ENCODE peak calls at places on chromosomes 12 and 14, in nine cellular contexts. B, Z, T, O, U, V, I, Y and A are unnamed samples.

GRCh38 chr12:25675808-25676207 is 122.7 kb upstream of the LMNTD1 start:
- DNase-seq in T (no peak), Y (peak), B (peak), V (no peak), U (no peak), O (no peak), Z (no peak), I (no peak), A (no peak)

GRCh38 chr12:20212658-20213387 is 155.5 kb upstream of the PDE3A start:
- DNase-seq in V (no peak), T (peak), Z (no peak), I (peak), O (no peak), U (no peak), B (peak), Y (peak), A (peak)

GRCh38 chr12:113186666-113187325 is 1.3 kb downstream of the RITA1 start:
- DNase-seq in U (no peak), V (no peak), B (no peak), Y (no peak), I (no peak), T (no peak), Z (no peak), O (no peak), A (no peak)

GRCh38 chr12:15897433-15897832 is 13.7 kb upstream of the DERA start:
- DNase-seq in I (no peak), O (no peak), U (no peak), Y (no peak), T (no peak), Z (no peak), V (no peak), B (no peak), A (no peak)

GRCh38 chr14:100988411-100988900 is 84.9 kb upstream of the RTL1 start:
- DNase-seq in O (no peak), I (no peak), B (peak), U (no peak), T (no peak), Z (no peak), V (no peak), Y (no peak), A (no peak)

GRCh38 chr12:92915365-92915764 is 13.7 kb downstream of the EEA1 start:
- DNase-seq in Z (no peak), I (no peak), U (no peak), B (no peak), T (no peak), Y (no peak), V (no peak), O (no peak), A (no peak)

GRCh38 chr12:116794725-116795124 is 56.6 kb downstream of the RNFT2 start:
- DNase-seq in I (no peak), V (no peak), Z (no peak), Y (no peak), T (no peak), O (no peak), B (no peak), U (no peak), A (no peak)

GRCh38 chr12:91346827-91347226 is 164.2 kb upstream of the DCN start:
- DNase-seq in U (no peak), I (no peak), V (no peak), T (no peak), O (no peak), Z (no peak), B (no peak), Y (no peak), A (no peak)

GRCh38 chr12:105107176-105107496 is 395 bp upstream of the WASHC4 start:
- DNase-seq in T (no peak), I (no peak), O (no peak), B (peak), Y (no peak), U (peak), V (no peak), Z (no peak), A (no peak)

GRCh38 chr12:19780460-19780859 is 341.2 kb downstream of the AEBP2 start:
- DNase-seq in T (no peak), I (no peak), Y (no peak), Z (no peak), U (no peak), O (no peak), B (no peak), V (no peak), A (no peak)

GRCh38 chr12:29818925-29819324 is 35.2 kb upstream of the TMTC1 start:
- DNase-seq in B (no peak), T (no peak), I (no peak), O (no peak), Y (no peak), U (no peak), V (no peak), Z (no peak), A (no peak)

GRCh38 chr14:101292448-101292847 is 268.8 kb upstream of the DIO3 start:
- DNase-seq in V (no peak), U (no peak), Y (no peak), O (no peak), I (no peak), B (no peak), T (no peak), Z (no peak), A (no peak)

GRCh38 chr14:95297832-95298231 is 21.9 kb downstream of the CLMN start:
- DNase-seq in O (no peak), Z (no peak), T (no peak), U (no peak), Y (no peak), I (no peak), B (no peak), V (no peak), A (no peak)

GRCh38 chr14:100583245-100583644 is 4.0 kb downstream of the BEGAIN start:
- DNase-seq in U (no peak), I (no peak), T (no peak), Z (no peak), Y (no peak), V (no peak), B (no peak), O (no peak), A (no peak)

GRCh38 chr12:68374315-68374982 is 42.3 kb upstream of the MDM1 start:
- DNase-seq in U (peak), Z (peak), B (no peak), I (no peak), V (peak), Y (no peak), O (no peak), T (no peak), A (no peak)

GRCh38 chr14:104895207-104895785 is 29.4 kb upstream of the PLD4 start:
- DNase-seq in Y (no peak), O (no peak), B (no peak), Z (no peak), V (no peak), U (peak), I (no peak), T (no peak), A (no peak)

GRCh38 chr12:116498471-116498870 is 60.7 kb upstream of the MAP1LC3B2 start:
- DNase-seq in V (no peak), T (peak), O (no peak), U (no peak), I (no peak), Y (no peak), B (no peak), Z (no peak), A (no peak)